ENCODE peak calls at places on chromosomes 12 and 14, in four cellular contexts. Q, F, T and J are unnamed samples. For H3K4me1, the result is how much of the 10 kb centered on the place peaks cover.

GRCh38 chr12:110935588-110935987 is 15.2 kb upstream of the MYL2 start:
- DNase-seq in Q (no peak), F (no peak), T (no peak), J (no peak)

GRCh38 chr12:104628338-104629135 is 171.8 kb downstream of the CHST11 start:
- DNase-seq in Q (no peak), T (no peak), F (no peak), J (no peak)

GRCh38 chr12:3544296-3544965 is 53.4 kb downstream of the PRMT8 start:
- DNase-seq in F (no peak), Q (no peak), T (no peak), J (no peak)

GRCh38 chr12:82527165-82527780 is 159.4 kb upstream of the TMTC2 start:
- DNase-seq in F (peak), T (peak), Q (peak), J (peak)

GRCh38 chr12:109264095-109264942 is 44.8 kb downstream of the FOXN4 start:
- DNase-seq in Q (peak), T (peak), F (peak), J (peak)

GRCh38 chr12:72271741-72272661 is at the start of gene TRHDE:
- DNase-seq in F (peak), Q (peak), T (peak), J (peak)

GRCh38 chr12:46404733-46405132 is 32.2 kb upstream of the SLC38A2 start:
- DNase-seq in Q (no peak), F (no peak), T (no peak), J (no peak)

GRCh38 chr12:97425802-97426484 is 36.7 kb upstream of the RMST start:
- DNase-seq in F (no peak), T (peak), Q (peak), J (no peak)

GRCh38 chr12:12613334-12613733 is 1.7 kb downstream of the CREBL2 start:
- DNase-seq in F (no peak), Q (no peak), T (no peak), J (peak)

GRCh38 chr12:30874455-30875313 is 51.9 kb upstream of the TSPAN11 start:
- DNase-seq in T (peak), Q (no peak), F (no peak), J (no peak)

GRCh38 chr14:101687756-101688546 is 73.6 kb upstream of the PPP2R5C start:
- DNase-seq in Q (no peak), T (no peak), F (no peak), J (no peak)

GRCh38 chr14:53174918-53175317 is 21.8 kb upstream of the DDHD1 start:
- DNase-seq in T (peak), Q (no peak), F (no peak), J (no peak)

GRCh38 chr12:24418157-24418556 is 468.7 kb upstream of the SOX5 start:
- DNase-seq in F (peak), Q (no peak), T (no peak), J (no peak)

GRCh38 chr12:2683283-2684025 is 111.3 kb upstream of the FKBP4 start:
- DNase-seq in F (peak), Q (no peak), T (peak), J (no peak)

GRCh38 chr14:99276482-99276881 is 4.5 kb upstream of the BCL11B start:
- DNase-seq in Q (no peak), T (no peak), F (no peak), J (no peak)

GRCh38 chr12:6647083-6647604 is at the start of gene ACRBP:
- DNase-seq in Q (peak), T (peak), F (peak), J (peak)

GRCh38 chr14:93033983-93034670 is 81.6 kb downstream of the ITPK1 start:
- DNase-seq in Q (no peak), T (peak), F (no peak), J (no peak)

GRCh38 chr14:35333797-35334743 is 41.9 kb downstream of the PSMA6 start:
- DNase-seq in Q (no peak), F (no peak), T (no peak), J (no peak)

GRCh38 chr12:64650762-64651161 is 40.5 kb downstream of the RASSF3 start:
- DNase-seq in T (no peak), Q (no peak), F (peak), J (no peak)

GRCh38 chr12:124188561-124189405 is 106.1 kb upstream of the RFLNA start:
- DNase-seq in Q (no peak), F (no peak), T (peak), J (peak)

GRCh38 chr14:104390941-104391901 is 188.3 kb upstream of the C14orf180 start:
- DNase-seq in T (no peak), Q (no peak), F (no peak), J (no peak)

GRCh38 chr12:5592313-5592712 is 160.4 kb downstream of the NTF3 start:
- DNase-seq in F (no peak), T (no peak), Q (no peak), J (no peak)

GRCh38 chr12:72368719-72369505 is 96.7 kb downstream of the TRHDE start:
- DNase-seq in F (peak), Q (no peak), T (no peak), J (peak)

GRCh38 chr14:34029921-34030334 is 79.1 kb upstream of the EGLN3 start:
- DNase-seq in F (no peak), Q (peak), T (peak), J (no peak)

GRCh38 chr12:89351489-89352241 is 636 bp downstream of the DUSP6 start:
- DNase-seq in F (peak), Q (peak), T (no peak), J (peak)

GRCh38 chr14:99737451-99737951 is 53.4 kb downstream of the CYP46A1 start:
- DNase-seq in F (no peak), T (no peak), Q (peak), J (peak)

DNA sequence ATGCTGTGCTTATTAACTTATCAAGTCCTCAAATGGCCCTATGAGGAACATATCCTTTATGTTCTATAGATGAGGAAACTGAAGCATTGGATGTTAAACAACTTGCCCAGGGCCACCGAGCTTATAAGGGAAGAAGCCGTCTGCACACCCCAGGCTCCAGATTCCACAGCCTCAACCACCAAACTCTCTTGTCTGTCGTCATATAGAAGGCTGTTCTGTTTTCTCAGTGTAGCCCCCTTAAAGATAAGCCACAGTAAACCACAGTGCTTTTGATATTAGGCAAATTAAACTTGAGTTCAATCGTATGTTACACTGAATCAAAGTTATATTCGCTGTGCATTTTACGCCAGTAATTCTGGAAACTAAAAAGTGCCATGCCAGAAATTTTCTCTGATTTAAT is 116.7 kb downstream of the PRKCH start:
- DNase-seq in Q (no peak), T (peak), F (no peak), J (no peak)
- H3K4me1 ChIP-seq in Q (under half), T (under half), F (under half), J (under half)

GRCh38 chr14:103019827-103020226 is 37.5 kb downstream of the CDC42BPB start:
- DNase-seq in Q (no peak), T (no peak), F (no peak), J (no peak)
- H3K4me1 ChIP-seq in Q (under half), T (under half), F (under half), J (under half)

DNA sequence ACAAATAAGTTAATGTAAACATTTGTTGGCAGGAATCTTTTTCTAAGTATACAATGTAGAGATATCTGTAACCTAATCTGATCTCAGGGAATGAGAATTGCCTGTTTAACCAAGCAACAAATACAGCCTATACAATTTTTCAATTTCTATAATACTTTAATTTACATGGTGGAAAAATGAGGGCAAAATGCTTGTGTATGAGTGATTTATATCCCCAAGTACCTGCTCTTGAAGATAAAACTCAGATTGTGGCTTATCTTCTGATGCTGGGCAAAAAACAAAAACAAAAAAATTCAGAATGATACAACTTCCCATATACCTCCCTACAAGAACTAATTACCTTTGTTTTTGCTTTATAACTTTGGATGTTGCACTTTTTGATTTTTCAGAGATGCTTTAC is 2.2 kb downstream of the CNOT2 start:
- DNase-seq in Q (no peak), F (no peak), T (no peak), J (no peak)
- H3K4me1 ChIP-seq in Q (under half), F (under half), T (under half), J (half or more)

GRCh38 chr12:14953752-14954151 is 7.6 kb downstream of the ARHGDIB start:
- DNase-seq in Q (no peak), F (no peak), T (no peak), J (no peak)
- H3K4me1 ChIP-seq in Q (half or more), F (under half), T (under half), J (under half)

DNA sequence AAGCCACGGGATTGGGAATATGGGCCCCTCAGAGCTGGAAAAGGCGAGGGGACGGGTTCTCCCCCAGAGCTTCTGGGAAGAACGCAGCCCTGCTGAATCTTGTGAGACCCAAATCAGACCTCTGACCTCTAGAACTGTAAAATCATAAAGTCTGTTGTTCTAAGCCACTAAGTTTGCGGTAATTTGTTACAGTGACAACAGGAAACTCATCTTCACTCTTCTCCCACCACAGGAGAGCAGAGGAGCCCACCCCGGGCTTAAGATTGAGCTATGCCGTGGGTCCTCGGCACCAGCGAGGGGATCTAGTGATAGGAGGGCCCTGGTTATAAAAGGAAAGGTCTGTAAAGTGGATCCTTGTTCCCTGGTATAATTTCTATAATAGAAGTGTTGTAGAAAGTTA is 7.5 kb downstream of the MLXIP start:
- DNase-seq in T (no peak), F (no peak), Q (no peak), J (no peak)
- H3K4me1 ChIP-seq in T (under half), F (under half), Q (half or more), J (half or more)

GRCh38 chr12:54230555-54230954 is 41.8 kb upstream of the SMUG1 start:
- DNase-seq in T (no peak), F (no peak), Q (no peak), J (no peak)
- H3K4me1 ChIP-seq in T (under half), F (under half), Q (under half), J (under half)